ENCODE peak calls at places on chromosomes 2 and 18, in five cellular contexts. W, G, Q, R and X are unnamed samples.

GRCh38 chr2:212361174-212361756 is 177.3 kb downstream of the ERBB4 start:
- DNase-seq in W (no peak), G (no peak), Q (no peak), R (no peak), X (no peak)

GRCh38 chr2:46669996-46670793 is 190.8 kb downstream of the TMEM247 start:
- DNase-seq in W (no peak), G (no peak), Q (peak), R (no peak), X (peak)

GRCh38 chr2:226548706-226549105 is 250.9 kb downstream of the IRS1 start:
- DNase-seq in W (no peak), G (no peak), Q (no peak), R (no peak), X (no peak)

GRCh38 chr2:15191801-15192200 is 369.3 kb downstream of the NBAS start:
- DNase-seq in W (no peak), G (no peak), Q (no peak), R (no peak), X (no peak)

GRCh38 chr2:60453896-60454295 is 99.6 kb downstream of the BCL11A start:
- DNase-seq in W (no peak), G (no peak), Q (no peak), R (no peak), X (no peak)

GRCh38 chr2:68774569-68775271 is 40.1 kb downstream of the ARHGAP25 start:
- DNase-seq in W (peak), G (peak), Q (no peak), R (peak), X (no peak)

GRCh38 chr2:141331127-141331526 is 799.7 kb downstream of the LRP1B start:
- DNase-seq in W (no peak), G (no peak), Q (no peak), R (no peak), X (peak)

GRCh38 chr2:231795525-231796327 is 9.5 kb downstream of the COPS7B start:
- DNase-seq in W (no peak), G (peak), Q (peak), R (no peak), X (peak)

GRCh38 chr2:215358891-215359575 is 47.2 kb downstream of the ATIC start:
- DNase-seq in W (no peak), G (no peak), Q (no peak), R (no peak), X (peak)

GRCh38 chr18:22453337-22453736 is 35.6 kb upstream of the CTAGE1 start:
- DNase-seq in W (no peak), G (no peak), Q (no peak), R (no peak), X (no peak)

GRCh38 chr18:75884728-75885127 is 457.2 kb upstream of the SMIM21 start:
- DNase-seq in W (no peak), G (no peak), Q (no peak), R (no peak), X (no peak)

GRCh38 chr2:150924862-150925261 is 336.8 kb downstream of the RBM43 start:
- DNase-seq in W (no peak), G (no peak), Q (no peak), R (no peak), X (no peak)

GRCh38 chr2:239778861-239779591 is 246.1 kb downstream of the NDUFA10 start:
- DNase-seq in W (no peak), G (no peak), Q (no peak), R (no peak), X (no peak)

GRCh38 chr2:237533668-237534138 is 32.7 kb upstream of the PRLH start:
- DNase-seq in W (no peak), G (no peak), Q (no peak), R (no peak), X (peak)

GRCh38 chr2:120984452-120985173 is 248.9 kb downstream of the GLI2 start:
- DNase-seq in W (no peak), G (no peak), Q (no peak), R (no peak), X (no peak)

DNA sequence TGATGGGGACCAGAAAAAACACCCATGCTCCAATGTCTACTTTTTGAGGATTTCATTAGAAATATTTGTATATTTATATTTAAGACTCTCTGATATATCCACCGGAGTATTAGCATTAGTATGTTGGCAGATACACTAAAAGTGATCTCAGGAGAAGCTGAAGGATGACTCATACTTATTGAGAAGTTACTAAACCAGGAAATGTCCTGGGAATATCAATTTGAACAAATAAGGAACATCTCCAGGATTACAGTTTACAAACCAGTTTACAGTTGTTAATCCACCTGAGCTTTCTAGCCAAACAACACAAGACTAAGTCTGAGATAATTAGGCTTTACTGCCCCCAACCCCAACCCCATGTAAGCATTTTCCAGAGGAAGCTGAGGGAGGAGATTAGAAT is 16.1 kb upstream of the DPP4 start:
- DNase-seq in W (no peak), G (no peak), Q (no peak), R (no peak), X (peak)
- H3K27ac ChIP-seq in W (no peak), G (peak), Q (no peak), R (no peak), X (peak)

DNA sequence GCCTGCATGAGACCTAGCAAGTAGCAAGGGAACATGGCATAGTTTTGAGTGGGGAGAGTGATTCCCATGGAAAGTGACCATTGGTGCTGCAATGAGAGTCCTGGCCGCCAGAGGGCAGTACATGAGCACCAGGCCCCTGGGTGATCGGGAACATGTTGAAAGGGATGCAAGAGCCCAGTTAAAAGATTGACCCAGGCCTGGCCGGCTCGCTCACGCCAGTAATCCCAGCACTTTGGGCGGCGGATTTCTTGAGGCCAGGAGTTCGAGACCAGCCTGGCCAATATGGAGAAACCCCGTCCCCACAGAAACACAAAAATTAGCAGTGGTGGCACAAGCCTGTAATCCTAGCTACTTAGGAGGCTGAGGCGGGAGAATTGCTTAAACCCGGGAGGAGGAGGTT is 22.2 kb downstream of the FAP start:
- DNase-seq in W (peak), G (peak), Q (peak), R (peak), X (peak)
- H3K27ac ChIP-seq in W (no peak), G (no peak), Q (no peak), R (no peak), X (no peak)

DNA sequence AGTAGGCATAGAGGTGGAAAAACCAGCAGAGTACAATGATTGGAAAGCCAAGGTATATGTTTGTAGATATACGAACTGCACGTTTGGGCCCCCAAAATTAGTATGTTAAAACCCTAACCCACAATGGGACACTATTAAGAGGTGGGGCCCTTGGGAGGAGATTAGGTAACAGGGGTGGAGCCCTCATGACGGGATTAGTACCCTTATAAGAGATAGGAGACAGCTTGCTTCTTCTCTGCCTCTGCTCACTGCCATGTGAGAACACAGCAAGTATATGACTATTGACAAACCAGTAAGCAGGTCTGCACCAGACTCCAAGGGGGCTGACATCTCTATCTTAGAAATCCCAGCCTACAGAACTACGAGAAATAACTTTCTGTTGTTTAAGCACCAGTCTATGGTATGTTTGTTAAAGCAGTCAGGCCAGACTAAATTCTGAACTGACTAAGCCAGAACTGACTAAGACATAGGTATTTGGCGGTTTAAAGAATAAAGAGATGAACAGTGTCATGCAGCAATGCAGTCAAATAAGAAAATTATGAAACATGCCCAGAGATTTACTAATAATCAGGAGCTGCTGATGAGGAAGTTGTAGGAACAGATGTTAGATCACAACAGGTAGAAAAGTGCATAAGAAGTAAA is 182.9 kb downstream of the DYM start:
- DNase-seq in W (no peak), G (no peak), Q (peak), R (no peak), X (peak)
- H3K27ac ChIP-seq in W (no peak), G (no peak), Q (no peak), R (no peak), X (no peak)

GRCh38 chr2:32981612-32982011 is 34.9 kb downstream of the LTBP1 start:
- DNase-seq in W (no peak), G (no peak), Q (no peak), R (no peak), X (no peak)

GRCh38 chr2:32977228-32977758 is 30.5 kb downstream of the LTBP1 start:
- DNase-seq in W (peak), G (peak), Q (no peak), R (no peak), X (peak)

DNA sequence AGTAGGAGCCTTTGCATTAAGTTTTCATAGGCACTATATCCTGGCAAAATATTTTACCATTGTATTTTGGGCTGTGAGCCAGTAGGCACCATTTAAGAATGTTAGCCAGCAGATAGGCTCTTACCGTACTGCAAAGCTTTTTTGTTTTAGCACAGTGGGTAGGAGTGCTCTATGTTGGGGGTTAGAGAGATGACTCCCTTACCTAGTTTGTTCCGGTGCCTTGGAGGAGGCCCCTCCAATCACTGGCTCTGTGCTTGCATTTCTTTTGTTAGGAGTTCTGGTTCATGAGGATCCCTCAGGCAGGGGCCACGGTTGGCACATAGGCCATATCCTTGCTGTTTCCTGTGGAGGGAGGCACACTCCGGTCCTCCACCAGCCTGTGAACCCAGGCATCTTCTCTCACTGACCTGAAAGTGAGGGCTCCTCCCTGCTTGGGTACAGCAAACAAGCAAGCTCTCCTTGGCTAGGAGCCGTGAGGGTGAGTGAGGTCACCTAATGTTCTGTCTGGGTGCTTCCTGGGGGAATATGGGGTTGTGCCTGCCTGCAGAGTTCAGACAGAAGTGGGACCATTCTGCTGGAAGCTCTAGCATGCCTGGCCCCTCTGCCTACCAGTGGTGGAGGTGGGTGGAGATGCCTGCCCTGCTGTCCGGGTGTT is 29.8 kb downstream of the LTBP1 start:
- DNase-seq in W (no peak), G (peak), Q (no peak), R (no peak), X (no peak)
- H3K27ac ChIP-seq in W (no peak), G (peak), Q (no peak), R (no peak), X (no peak)